ENCODE peak calls at places on chromosomes 16 and 17, in six cellular contexts. One of them, this sample, is unnamed.

GRCh38 chr17:57587201-57587870 is 157.8 kb downstream of the CCDC182 start:
- DNase-seq in lower leg skin: no peak
- DNase-seq in CD8-positive, alpha-beta memory T cell: no peak
- DNase-seq in occipital lobe: no peak
- DNase-seq in heart right ventricle: no peak
- DNase-seq in GF-D8: no peak
- DNase-seq in this sample: no peak

GRCh38 chr16:48075398-48075797 is 80.4 kb downstream of the ABCC12 start:
- DNase-seq in lower leg skin: no peak
- DNase-seq in CD8-positive, alpha-beta memory T cell: no peak
- DNase-seq in occipital lobe: no peak
- DNase-seq in heart right ventricle: no peak
- DNase-seq in GF-D8: no peak
- DNase-seq in this sample: no peak

GRCh38 chr16:52320930-52321439 is 226.0 kb downstream of the TOX3 start:
- DNase-seq in lower leg skin: no peak
- DNase-seq in CD8-positive, alpha-beta memory T cell: no peak
- DNase-seq in occipital lobe: no peak
- DNase-seq in heart right ventricle: no peak
- DNase-seq in GF-D8: no peak
- DNase-seq in this sample: no peak

GRCh38 chr16:1300664-1301476 is 8.6 kb upstream of the UBE2I start:
- DNase-seq in lower leg skin: peak; percentile 34
- DNase-seq in CD8-positive, alpha-beta memory T cell: peak; percentile 59
- DNase-seq in occipital lobe: peak; percentile 5
- DNase-seq in heart right ventricle: peak; percentile 74
- DNase-seq in GF-D8: no peak
- DNase-seq in this sample: peak; percentile 3

GRCh38 chr17:81035389-81036127 is 607 bp downstream of the BAIAP2 start:
- DNase-seq in lower leg skin: no peak
- DNase-seq in CD8-positive, alpha-beta memory T cell: no peak
- DNase-seq in occipital lobe: no peak
- DNase-seq in heart right ventricle: no peak
- DNase-seq in GF-D8: no peak
- DNase-seq in this sample: peak; percentile 35

GRCh38 chr17:9645858-9646555 is 690 bp downstream of the USP43 start:
- DNase-seq in lower leg skin: no peak
- DNase-seq in CD8-positive, alpha-beta memory T cell: peak; percentile 8
- DNase-seq in occipital lobe: no peak
- DNase-seq in heart right ventricle: peak; percentile 28
- DNase-seq in GF-D8: no peak
- DNase-seq in this sample: peak; percentile 18

GRCh38 chr16:28182183-28182582 is 29.6 kb downstream of the XPO6 start:
- DNase-seq in lower leg skin: no peak
- DNase-seq in CD8-positive, alpha-beta memory T cell: no peak
- DNase-seq in occipital lobe: no peak
- DNase-seq in heart right ventricle: no peak
- DNase-seq in GF-D8: no peak
- DNase-seq in this sample: no peak

GRCh38 chr17:10041916-10042588 is 137.0 kb upstream of the RCVRN start:
- DNase-seq in lower leg skin: no peak
- DNase-seq in CD8-positive, alpha-beta memory T cell: no peak
- DNase-seq in occipital lobe: no peak
- DNase-seq in heart right ventricle: no peak
- DNase-seq in GF-D8: no peak
- DNase-seq in this sample: no peak

GRCh38 chr16:870856-871561 is 70.5 kb upstream of the GNG13 start:
- DNase-seq in lower leg skin: no peak
- DNase-seq in CD8-positive, alpha-beta memory T cell: no peak
- DNase-seq in occipital lobe: no peak
- DNase-seq in heart right ventricle: peak; percentile 0
- DNase-seq in GF-D8: no peak
- DNase-seq in this sample: no peak

GRCh38 chr17:9410285-9410684 is 165.3 kb downstream of the STX8 start:
- DNase-seq in lower leg skin: no peak
- DNase-seq in CD8-positive, alpha-beta memory T cell: no peak
- DNase-seq in occipital lobe: no peak
- DNase-seq in heart right ventricle: no peak
- DNase-seq in GF-D8: no peak
- DNase-seq in this sample: no peak

GRCh38 chr16:49353650-49354049 is 20.0 kb upstream of the C16orf78 start:
- DNase-seq in lower leg skin: no peak
- DNase-seq in CD8-positive, alpha-beta memory T cell: no peak
- DNase-seq in occipital lobe: no peak
- DNase-seq in heart right ventricle: no peak
- DNase-seq in GF-D8: no peak
- DNase-seq in this sample: no peak

GRCh38 chr16:57186630-57187507 is 740 bp downstream of the RSPRY1 start:
- DNase-seq in lower leg skin: no peak
- DNase-seq in CD8-positive, alpha-beta memory T cell: peak; percentile 6
- DNase-seq in occipital lobe: no peak
- DNase-seq in heart right ventricle: no peak
- DNase-seq in GF-D8: no peak
- DNase-seq in this sample: peak; percentile 47

GRCh38 chr17:17109231-17109630 is 67.0 kb downstream of the MPRIP start:
- DNase-seq in lower leg skin: no peak
- DNase-seq in CD8-positive, alpha-beta memory T cell: no peak
- DNase-seq in occipital lobe: no peak
- DNase-seq in heart right ventricle: no peak
- DNase-seq in GF-D8: no peak
- DNase-seq in this sample: no peak

GRCh38 chr17:28541439-28541838 is 11.0 kb downstream of the UNC119 start:
- DNase-seq in lower leg skin: no peak
- DNase-seq in CD8-positive, alpha-beta memory T cell: no peak
- DNase-seq in occipital lobe: no peak
- DNase-seq in heart right ventricle: no peak
- DNase-seq in GF-D8: no peak
- DNase-seq in this sample: no peak

GRCh38 chr16:79013004-79013403 is 587.5 kb downstream of the MAF start:
- DNase-seq in lower leg skin: no peak
- DNase-seq in CD8-positive, alpha-beta memory T cell: no peak
- DNase-seq in occipital lobe: no peak
- DNase-seq in heart right ventricle: no peak
- DNase-seq in GF-D8: no peak
- DNase-seq in this sample: peak; percentile 66